ENCODE peak calls at places on chromosome 10, in four cellular contexts. D, M, U and O are unnamed samples.

GRCh38 chr10:7317799-7318446 is 92.9 kb downstream of the SFMBT2 start:
- DNase-seq in U (no peak), D (no peak), M (no peak), O (no peak)

GRCh38 chr10:121927361-121927840 is 430 bp downstream of the ATE1 start:
- DNase-seq in U (peak; percentile 67), D (peak; percentile 38), M (peak; percentile 32), O (no peak)

GRCh38 chr10:69960606-69961167 is 92.0 kb upstream of the MACROH2A2 start:
- DNase-seq in D (peak; percentile 35), M (no peak), U (no peak), O (no peak)

GRCh38 chr10:43865275-43866135 is 216.8 kb upstream of the ZNF32 start:
- DNase-seq in U (no peak), M (no peak), D (no peak), O (peak; percentile 55)

GRCh38 chr10:131655101-131655849 is 245.5 kb upstream of the PPP2R2D start:
- DNase-seq in U (no peak), M (no peak), D (no peak), O (peak; percentile 68)

GRCh38 chr10:63268798-63269503 is 135.8 kb downstream of the NRBF2 start:
- DNase-seq in M (peak; percentile 95), D (peak; percentile 63), U (peak; percentile 83), O (peak; percentile 93)

GRCh38 chr10:86253171-86254072 is 113.2 kb downstream of the GRID1 start:
- DNase-seq in U (no peak), M (no peak), D (no peak), O (peak; percentile 50)

GRCh38 chr10:46220872-46221538 is 65.8 kb upstream of the ANTXRL start:
- DNase-seq in U (no peak), D (peak; percentile 38), M (no peak), O (peak; percentile 69)

GRCh38 chr10:127354255-127354654 is 157.9 kb upstream of the INSYN2A start:
- DNase-seq in D (no peak), M (no peak), U (no peak), O (no peak)

GRCh38 chr10:114083040-114083439 is 39.4 kb downstream of the ADRB1 start:
- DNase-seq in M (no peak), D (no peak), U (no peak), O (no peak)

GRCh38 chr10:114081911-114082583 is 38.4 kb downstream of the ADRB1 start:
- DNase-seq in D (no peak), U (no peak), M (no peak), O (no peak)

GRCh38 chr10:114084225-114084624 is 40.6 kb downstream of the ADRB1 start:
- DNase-seq in M (no peak), U (no peak), D (no peak), O (no peak)

GRCh38 chr10:114087655-114088054 is 44.0 kb downstream of the ADRB1 start:
- DNase-seq in U (no peak), M (no peak), D (no peak), O (no peak)

GRCh38 chr10:114087255-114087654 is 43.6 kb downstream of the ADRB1 start:
- DNase-seq in D (no peak), M (no peak), U (no peak), O (no peak)
- TF ChIP-seq CTCF in D (peak; percentile 91), M (no peak), U (no peak), O (no peak)

GRCh38 chr10:91880310-91880709 is 29.0 kb downstream of the FGFBP3 start:
- DNase-seq in M (no peak), D (no peak), U (no peak), O (no peak)
- H3K27ac ChIP-seq in M (no peak overlapping the region), D (no peak overlapping the region), U (no peak overlapping the region), O (no peak overlapping the region)

GRCh38 chr10:91220194-91220953 is at the start of gene PCGF5:
- DNase-seq in M (peak; percentile 88), D (peak; percentile 86), U (peak; percentile 92), O (peak; percentile 92)
- TF ChIP-seq CTCF in M (no peak), D (peak; percentile 29), U (no peak), O (no peak)

GRCh38 chr10:8633909-8634308 is 579.4 kb downstream of the GATA3 start:
- DNase-seq in M (no peak), D (no peak), U (no peak), O (no peak)

GRCh38 chr10:8628351-8628750 is 573.9 kb downstream of the GATA3 start:
- DNase-seq in U (no peak), M (no peak), D (no peak), O (no peak)
- H3K27ac ChIP-seq in U (no peak overlapping the region), M (no peak overlapping the region), D (no peak overlapping the region), O (no peak overlapping the region)

GRCh38 chr10:19652750-19653149 is 163.5 kb upstream of the PLXDC2 start:
- DNase-seq in U (no peak), M (no peak), D (no peak), O (no peak)
- TF ChIP-seq CTCF in U (no peak), M (no peak), D (no peak), O (no peak)

DNA sequence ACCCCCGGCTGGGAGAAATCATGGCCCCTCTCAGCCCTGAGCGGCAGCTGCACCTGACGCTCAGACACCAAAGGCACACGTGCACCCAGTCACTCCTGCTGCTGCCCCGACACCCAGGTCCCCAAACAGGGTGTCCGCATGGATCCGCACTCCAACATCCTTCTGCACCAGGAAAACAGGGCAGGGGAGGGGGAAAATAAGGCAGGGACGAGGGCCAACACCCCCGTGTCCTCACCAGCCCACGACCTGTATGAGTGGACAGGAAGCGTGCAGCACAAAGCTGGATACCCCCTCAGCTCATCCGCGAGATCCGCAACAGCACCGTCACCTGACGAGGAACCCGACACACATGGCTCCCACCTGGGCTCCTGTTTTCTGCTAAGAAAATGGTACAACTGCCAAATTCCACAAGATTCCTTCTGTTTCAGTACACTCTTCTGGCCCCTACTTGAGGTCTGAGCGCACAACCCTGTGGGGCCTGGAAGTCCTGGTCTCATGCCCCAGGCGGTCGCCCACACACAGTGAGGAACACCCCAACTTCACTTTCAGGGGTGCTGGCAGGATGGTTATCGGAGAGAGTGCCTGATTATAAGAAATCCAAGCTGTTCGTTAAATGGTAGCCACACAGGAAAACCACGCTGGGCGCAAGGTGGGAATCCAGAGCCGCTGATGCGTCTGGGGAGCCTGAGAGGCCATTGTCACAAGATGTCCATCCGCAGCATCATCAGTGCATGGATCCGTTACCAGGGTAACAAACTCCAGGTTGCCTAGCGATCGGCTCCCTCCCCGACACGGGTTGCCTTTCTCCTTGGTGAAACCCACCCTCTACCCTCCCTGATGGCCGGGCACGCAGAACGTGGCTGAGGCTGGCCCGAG is 63.6 kb downstream of the ZRANB1 start:
- DNase-seq in D (no peak), U (peak; percentile 1), M (no peak), O (peak; percentile 69)
- H3K27ac ChIP-seq in D (no peak overlapping the region), U (no peak overlapping the region), M (no peak overlapping the region), O (peak overlapping the region; percentile 72)

DNA sequence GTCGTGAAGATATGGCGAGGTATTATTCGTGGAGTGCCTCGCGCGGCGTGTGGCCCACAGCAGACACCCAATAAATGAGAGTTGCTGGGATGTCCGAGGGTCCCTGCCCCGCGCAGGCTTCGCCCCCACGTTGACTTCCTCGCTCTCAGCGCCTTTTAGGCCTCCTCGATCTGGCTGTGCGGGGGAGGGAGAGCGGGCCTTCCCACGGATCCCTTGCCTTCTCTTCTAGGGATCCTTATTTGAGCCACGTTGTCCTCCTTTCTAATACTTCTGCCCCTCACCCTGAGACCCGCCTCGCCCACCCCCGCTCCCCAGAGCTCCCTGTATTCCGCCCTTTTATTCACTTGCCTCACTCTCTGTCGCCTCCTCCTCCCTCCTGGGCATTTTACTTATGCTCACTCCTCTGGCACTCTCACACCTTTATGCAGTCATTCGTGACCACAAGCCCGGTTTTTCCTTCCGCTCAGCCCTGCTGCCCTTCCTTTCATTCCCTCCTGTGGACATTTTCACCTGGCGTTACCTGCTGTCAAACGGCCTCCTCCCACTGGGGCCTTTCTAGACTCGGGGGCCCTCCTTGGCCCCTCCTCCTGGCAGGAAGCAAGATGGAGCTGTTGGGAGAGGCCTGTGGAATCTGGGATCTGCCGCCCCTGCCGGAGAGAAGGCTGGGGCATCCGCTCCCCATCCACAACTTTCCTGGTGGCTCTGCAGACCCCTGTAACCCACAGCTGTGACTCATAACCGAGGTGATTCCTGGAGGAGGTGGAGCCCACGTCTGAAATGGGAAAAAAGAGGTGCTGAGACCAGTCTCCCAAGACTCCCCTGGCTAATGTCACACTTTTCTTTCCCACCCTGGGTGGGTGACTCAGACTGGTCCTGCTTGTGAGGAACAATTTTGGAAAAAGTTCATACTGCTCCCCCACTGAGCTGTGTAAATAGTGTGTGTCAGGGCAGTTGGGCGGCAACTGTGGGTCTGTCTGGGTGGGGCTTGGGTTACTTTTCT is 1.0 kb downstream of the VCL start:
- DNase-seq in M (peak; percentile 84), U (peak; percentile 94), D (peak; percentile 69), O (peak; percentile 90)
- TF ChIP-seq CTCF in M (peak; percentile 61), U (no peak), D (peak; percentile 14), O (no peak)